ENCODE peak calls at places on chromosome 18, in seven cellular contexts. One of them, this sample, is unnamed.

GRCh38 chr18:61360440-61361383 is 27.5 kb downstream of the CDH20 start:
- DNase-seq in neural progenitor cell: no peak
- DNase-seq in PC-9: no peak
- DNase-seq in K562: no peak
- DNase-seq in fibroblast of lung: no peak
- DNase-seq in PC-3: no peak
- DNase-seq in GM23248: no peak
- DNase-seq in this sample: no peak

GRCh38 chr18:64717026-64717425 is 568.1 kb upstream of the LINC00305 start:
- DNase-seq in PC-9: peak; percentile 8
- DNase-seq in neural progenitor cell: no peak
- DNase-seq in fibroblast of lung: no peak
- DNase-seq in GM23248: no peak
- DNase-seq in K562: no peak
- DNase-seq in PC-3: peak; percentile 90
- DNase-seq in this sample: no peak

GRCh38 chr18:58247363-58247834 is 203.4 kb downstream of the NEDD4L start:
- DNase-seq in GM23248: peak; percentile 50
- DNase-seq in PC-3: no peak
- DNase-seq in K562: no peak
- DNase-seq in PC-9: no peak
- DNase-seq in fibroblast of lung: peak; percentile 50
- DNase-seq in neural progenitor cell: peak; percentile 66
- DNase-seq in this sample: no peak

GRCh38 chr18:59324623-59324971 is 6.1 kb upstream of the CPLX4 start:
- DNase-seq in PC-3: no peak
- DNase-seq in GM23248: no peak
- DNase-seq in neural progenitor cell: no peak
- DNase-seq in PC-9: no peak
- DNase-seq in K562: no peak
- DNase-seq in fibroblast of lung: no peak
- DNase-seq in this sample: no peak

GRCh38 chr18:69400253-69400975 is at the start of gene DOK6:
- DNase-seq in PC-3: no peak
- DNase-seq in neural progenitor cell: peak; percentile 93
- DNase-seq in fibroblast of lung: peak; percentile 85
- DNase-seq in K562: no peak
- DNase-seq in PC-9: no peak
- DNase-seq in GM23248: peak; percentile 79
- DNase-seq in this sample: no peak

GRCh38 chr18:5298156-5298852 is 2.8 kb upstream of the ZBTB14 start:
- DNase-seq in PC-9: no peak
- DNase-seq in fibroblast of lung: no peak
- DNase-seq in PC-3: no peak
- DNase-seq in neural progenitor cell: no peak
- DNase-seq in GM23248: no peak
- DNase-seq in K562: peak; percentile 49
- DNase-seq in this sample: no peak

GRCh38 chr18:22465859-22466602 is 48.3 kb upstream of the CTAGE1 start:
- DNase-seq in PC-9: peak; percentile 50
- DNase-seq in fibroblast of lung: peak; percentile 98
- DNase-seq in K562: peak; percentile 87
- DNase-seq in GM23248: peak; percentile 99
- DNase-seq in PC-3: peak; percentile 94
- DNase-seq in neural progenitor cell: no peak
- DNase-seq in this sample: no peak

GRCh38 chr18:68428026-68428425 is 286.9 kb downstream of the TMX3 start:
- DNase-seq in K562: no peak
- DNase-seq in neural progenitor cell: no peak
- DNase-seq in fibroblast of lung: peak; percentile 95
- DNase-seq in PC-3: peak; percentile 84
- DNase-seq in GM23248: peak; percentile 92
- DNase-seq in PC-9: no peak
- DNase-seq in this sample: no peak

GRCh38 chr18:48622911-48623431 is 84.1 kb downstream of the CTIF start:
- DNase-seq in PC-3: no peak
- DNase-seq in GM23248: peak; percentile 51
- DNase-seq in fibroblast of lung: peak; percentile 86
- DNase-seq in K562: no peak
- DNase-seq in neural progenitor cell: no peak
- DNase-seq in PC-9: peak; percentile 54
- DNase-seq in this sample: no peak

GRCh38 chr18:26765498-26765897 is 100.0 kb downstream of the AQP4 start:
- DNase-seq in neural progenitor cell: no peak
- DNase-seq in GM23248: no peak
- DNase-seq in PC-9: no peak
- DNase-seq in fibroblast of lung: no peak
- DNase-seq in K562: no peak
- DNase-seq in PC-3: no peak
- DNase-seq in this sample: no peak

GRCh38 chr18:74248189-74248975 is 43.4 kb downstream of the CYB5A start:
- DNase-seq in GM23248: no peak
- DNase-seq in PC-3: no peak
- DNase-seq in neural progenitor cell: no peak
- DNase-seq in fibroblast of lung: no peak
- DNase-seq in K562: no peak
- DNase-seq in PC-9: no peak
- DNase-seq in this sample: no peak

GRCh38 chr18:63146185-63146584 is 173.4 kb downstream of the BCL2 start:
- DNase-seq in PC-9: no peak
- DNase-seq in GM23248: no peak
- DNase-seq in fibroblast of lung: no peak
- DNase-seq in K562: no peak
- DNase-seq in neural progenitor cell: no peak
- DNase-seq in PC-3: no peak
- DNase-seq in this sample: no peak
- H4K20me1 ChIP-seq in PC-9: no peaks in the 10 kb centered on the region
- H4K20me1 ChIP-seq in GM23248: no peaks in the 10 kb centered on the region
- H4K20me1 ChIP-seq in fibroblast of lung: no peaks in the 10 kb centered on the region
- H4K20me1 ChIP-seq in K562: no peaks in the 10 kb centered on the region
- H4K20me1 ChIP-seq in neural progenitor cell: no peaks in the 10 kb centered on the region
- H4K20me1 ChIP-seq in PC-3: no peaks in the 10 kb centered on the region
- H4K20me1 ChIP-seq in this sample: peaks cover 4% of the 10 kb centered on the region

GRCh38 chr18:45025108-45025471 is 344.4 kb downstream of the SETBP1 start:
- DNase-seq in neural progenitor cell: no peak
- DNase-seq in PC-3: no peak
- DNase-seq in K562: no peak
- DNase-seq in PC-9: no peak
- DNase-seq in GM23248: no peak
- DNase-seq in fibroblast of lung: no peak
- DNase-seq in this sample: no peak

GRCh38 chr18:45024357-45025107 is 343.8 kb downstream of the SETBP1 start:
- DNase-seq in fibroblast of lung: no peak
- DNase-seq in neural progenitor cell: no peak
- DNase-seq in PC-3: no peak
- DNase-seq in GM23248: no peak
- DNase-seq in K562: no peak
- DNase-seq in PC-9: no peak
- DNase-seq in this sample: no peak

DNA sequence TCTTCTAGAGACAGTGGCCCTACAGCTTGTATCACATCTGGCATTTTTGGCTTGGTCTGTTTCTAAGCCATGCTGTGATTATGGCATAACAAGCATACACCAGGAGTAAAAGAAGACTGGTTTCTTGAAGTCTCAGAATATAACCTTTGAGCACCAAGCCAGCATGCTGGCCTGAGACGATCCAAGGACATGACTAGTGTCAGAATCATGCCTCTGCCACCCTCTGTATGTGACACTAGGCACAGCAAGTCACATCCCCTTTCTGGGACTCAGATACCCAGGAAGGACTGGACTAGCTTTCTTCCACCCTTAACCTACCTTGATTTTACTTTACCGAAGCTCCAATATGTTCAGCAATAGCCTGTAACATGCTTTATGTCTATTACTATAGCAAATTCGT is 345.5 kb downstream of the SETBP1 start:
- DNase-seq in PC-9: no peak
- DNase-seq in neural progenitor cell: peak; percentile 18
- DNase-seq in fibroblast of lung: no peak
- DNase-seq in PC-3: no peak
- DNase-seq in K562: no peak
- DNase-seq in GM23248: no peak
- DNase-seq in this sample: no peak
- H3K4me2 ChIP-seq in PC-9: no peak overlapping the region
- H3K4me2 ChIP-seq in neural progenitor cell: no peak overlapping the region
- H3K4me2 ChIP-seq in fibroblast of lung: no peak overlapping the region
- H3K4me2 ChIP-seq in PC-3: no peak overlapping the region
- H3K4me2 ChIP-seq in K562: no peak overlapping the region
- H3K4me2 ChIP-seq in GM23248: no peak overlapping the region
- H3K4me2 ChIP-seq in this sample: no peak overlapping the region

GRCh38 chr18:43830905-43831304 is 553.6 kb upstream of the SYT4 start:
- DNase-seq in GM23248: peak; percentile 21
- DNase-seq in fibroblast of lung: peak; percentile 10
- DNase-seq in PC-9: no peak
- DNase-seq in K562: no peak
- DNase-seq in neural progenitor cell: no peak
- DNase-seq in PC-3: no peak
- DNase-seq in this sample: no peak

GRCh38 chr18:43826215-43826614 is 548.9 kb upstream of the SYT4 start:
- DNase-seq in PC-9: no peak
- DNase-seq in GM23248: no peak
- DNase-seq in K562: no peak
- DNase-seq in fibroblast of lung: no peak
- DNase-seq in neural progenitor cell: no peak
- DNase-seq in PC-3: no peak
- DNase-seq in this sample: no peak

DNA sequence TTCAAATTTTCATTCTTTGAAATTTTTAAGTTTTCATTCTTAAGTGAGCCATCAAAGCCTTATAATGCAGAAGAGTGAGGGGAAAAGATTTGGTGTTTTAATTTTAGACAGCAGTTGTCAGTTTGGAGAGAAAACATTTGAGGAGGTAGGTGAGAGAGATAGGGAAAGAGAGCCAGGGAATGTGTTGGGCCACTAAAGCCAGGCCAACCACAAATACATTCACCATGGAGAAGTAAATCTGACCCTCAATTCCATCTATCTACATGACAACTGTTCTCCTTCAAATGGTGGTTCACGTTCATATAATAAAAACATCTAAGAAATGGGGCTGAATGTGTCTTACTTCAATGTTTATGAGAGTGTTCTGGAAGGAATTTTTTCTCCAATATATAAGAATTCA is 553.0 kb upstream of the SYT4 start:
- DNase-seq in GM23248: no peak
- DNase-seq in fibroblast of lung: no peak
- DNase-seq in PC-9: no peak
- DNase-seq in PC-3: no peak
- DNase-seq in neural progenitor cell: no peak
- DNase-seq in K562: no peak
- DNase-seq in this sample: no peak
- H3K27ac ChIP-seq in GM23248: no peak overlapping the region
- H3K27ac ChIP-seq in fibroblast of lung: no peak overlapping the region
- H3K27ac ChIP-seq in PC-9: no peak overlapping the region
- H3K27ac ChIP-seq in PC-3: no peak overlapping the region
- H3K27ac ChIP-seq in neural progenitor cell: no peak overlapping the region
- H3K27ac ChIP-seq in K562: no peak overlapping the region
- H3K27ac ChIP-seq in this sample: no peak overlapping the region

GRCh38 chr18:76446746-76447267 is 48.2 kb downstream of the ZNF516 start:
- DNase-seq in neural progenitor cell: no peak
- DNase-seq in fibroblast of lung: no peak
- DNase-seq in GM23248: peak; percentile 40
- DNase-seq in K562: no peak
- DNase-seq in PC-9: no peak
- DNase-seq in PC-3: no peak
- DNase-seq in this sample: no peak
- H4K20me1 ChIP-seq in neural progenitor cell: peaks cover 96% of the 10 kb centered on the region
- H4K20me1 ChIP-seq in fibroblast of lung: no peaks in the 10 kb centered on the region
- H4K20me1 ChIP-seq in GM23248: no peaks in the 10 kb centered on the region
- H4K20me1 ChIP-seq in K562: no peaks in the 10 kb centered on the region
- H4K20me1 ChIP-seq in PC-9: peaks cover 36% of the 10 kb centered on the region
- H4K20me1 ChIP-seq in PC-3: no peaks in the 10 kb centered on the region
- H4K20me1 ChIP-seq in this sample: no peaks in the 10 kb centered on the region

GRCh38 chr18:66334534-66334933 is 269.4 kb downstream of the CDH19 start:
- DNase-seq in neural progenitor cell: no peak
- DNase-seq in fibroblast of lung: no peak
- DNase-seq in PC-9: no peak
- DNase-seq in PC-3: no peak
- DNase-seq in K562: no peak
- DNase-seq in GM23248: no peak
- DNase-seq in this sample: no peak
- H3K4me2 ChIP-seq in neural progenitor cell: no peak overlapping the region
- H3K4me2 ChIP-seq in fibroblast of lung: no peak overlapping the region
- H3K4me2 ChIP-seq in PC-9: no peak overlapping the region
- H3K4me2 ChIP-seq in PC-3: no peak overlapping the region
- H3K4me2 ChIP-seq in K562: no peak overlapping the region
- H3K4me2 ChIP-seq in GM23248: no peak overlapping the region
- H3K4me2 ChIP-seq in this sample: no peak overlapping the region

GRCh38 chr18:55511277-55511676 is 76.7 kb downstream of the TCF4 start:
- DNase-seq in PC-9: no peak
- DNase-seq in fibroblast of lung: no peak
- DNase-seq in K562: no peak
- DNase-seq in neural progenitor cell: no peak
- DNase-seq in GM23248: no peak
- DNase-seq in PC-3: no peak
- DNase-seq in this sample: no peak
- H3K27ac ChIP-seq in PC-9: no peak overlapping the region
- H3K27ac ChIP-seq in fibroblast of lung: peak overlapping the region; percentile 88
- H3K27ac ChIP-seq in K562: no peak overlapping the region
- H3K27ac ChIP-seq in neural progenitor cell: peak overlapping the region; percentile 39
- H3K27ac ChIP-seq in GM23248: peak overlapping the region; percentile 98
- H3K27ac ChIP-seq in PC-3: peak overlapping the region; percentile 84
- H3K27ac ChIP-seq in this sample: no peak overlapping the region

DNA sequence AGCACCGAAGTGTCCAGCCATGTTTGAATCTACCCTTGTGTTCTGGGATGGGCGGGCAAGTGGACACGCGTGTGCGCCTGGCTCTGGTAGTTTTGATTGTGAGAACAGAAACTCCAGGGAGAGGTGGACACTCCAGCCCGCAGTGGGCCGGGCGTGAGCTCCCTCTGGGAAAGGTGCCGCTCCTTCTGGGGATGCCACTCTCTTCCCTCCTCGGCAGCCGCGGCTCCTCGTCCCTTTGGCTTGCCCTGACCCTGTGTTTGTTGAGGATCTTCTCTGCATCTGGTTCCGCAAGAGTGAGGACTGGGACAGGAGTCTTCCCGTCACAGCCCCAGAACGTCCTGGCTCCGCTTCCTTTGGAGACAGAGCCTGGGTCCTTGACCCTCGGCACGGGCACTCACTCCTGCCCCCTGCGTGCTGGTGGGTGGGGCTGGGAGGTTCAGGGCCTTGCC is 1.3 kb downstream of the CTDP1 start:
- DNase-seq in K562: no peak
- DNase-seq in neural progenitor cell: no peak
- DNase-seq in PC-9: no peak
- DNase-seq in fibroblast of lung: no peak
- DNase-seq in PC-3: no peak
- DNase-seq in GM23248: no peak
- DNase-seq in this sample: no peak
- H4K20me1 ChIP-seq in K562: peaks cover 7% of the 10 kb centered on the region
- H4K20me1 ChIP-seq in neural progenitor cell: peaks cover 46% of the 10 kb centered on the region
- H4K20me1 ChIP-seq in PC-9: peaks cover 48% of the 10 kb centered on the region
- H4K20me1 ChIP-seq in fibroblast of lung: no peaks in the 10 kb centered on the region
- H4K20me1 ChIP-seq in PC-3: peaks cover 39% of the 10 kb centered on the region
- H4K20me1 ChIP-seq in GM23248: peaks cover under 1% of the 10 kb centered on the region
- H4K20me1 ChIP-seq in this sample: peaks cover 59% of the 10 kb centered on the region

GRCh38 chr18:45447364-45448265 is 167.7 kb upstream of the SLC14A2 start:
- DNase-seq in GM23248: no peak
- DNase-seq in K562: no peak
- DNase-seq in fibroblast of lung: no peak
- DNase-seq in neural progenitor cell: no peak
- DNase-seq in PC-9: no peak
- DNase-seq in PC-3: no peak
- DNase-seq in this sample: no peak
- H3K4me2 ChIP-seq in GM23248: no peak overlapping the region
- H3K4me2 ChIP-seq in K562: no peak overlapping the region
- H3K4me2 ChIP-seq in fibroblast of lung: no peak overlapping the region
- H3K4me2 ChIP-seq in neural progenitor cell: no peak overlapping the region
- H3K4me2 ChIP-seq in PC-9: no peak overlapping the region
- H3K4me2 ChIP-seq in PC-3: no peak overlapping the region
- H3K4me2 ChIP-seq in this sample: no peak overlapping the region